ENCODE peak calls at places on chromosomes 5 and 9, in ten cellular contexts. O is sigmoid colon, L is tibial artery, C is ascending aorta, Q is PC-3, Z is ovary, D is dorsolateral prefrontal cortex, F is suprapubic skin, Y is heart left ventricle, H is cardiac muscle cell. V is an unnamed sample.

GRCh38 chr9:100595391-100596199 is 17.7 kb downstream of the CAVIN4 start:
- DNase-seq in H (peak), Z (no peak), F (no peak), D (no peak), Q (peak), L (no peak), O (no peak), C (no peak), Y (no peak), V (no peak)

GRCh38 chr5:143543358-143544255 is 140.1 kb upstream of the NR3C1 start:
- DNase-seq in Y (no peak), O (no peak), Z (no peak), Q (peak), D (no peak), F (no peak), L (no peak), C (no peak), H (peak), V (no peak)

GRCh38 chr5:180105827-180106312 is 34.3 kb upstream of the RNF130 start:
- DNase-seq in Q (no peak), H (peak), F (no peak), C (no peak), L (no peak), Z (no peak), Y (no peak), O (no peak), D (no peak), V (no peak)

GRCh38 chr9:90772381-90772780 is 29.2 kb upstream of the SYK start:
- DNase-seq in Y (no peak), F (no peak), C (no peak), H (no peak), D (no peak), O (no peak), Z (no peak), Q (no peak), L (no peak), V (no peak)

GRCh38 chr5:62779010-62779422 is 200.4 kb downstream of the LRRC70 start:
- DNase-seq in Q (peak), Y (no peak), D (no peak), H (peak), Z (no peak), L (no peak), C (no peak), F (no peak), O (no peak), V (no peak)

GRCh38 chr9:84404095-84404686 is 63.6 kb upstream of the SLC28A3 start:
- DNase-seq in Q (peak), Y (no peak), O (no peak), H (peak), F (no peak), C (no peak), Z (no peak), D (no peak), L (no peak), V (no peak)

GRCh38 chr9:106596984-106597383 is 266.0 kb upstream of the ZNF462 start:
- DNase-seq in Y (no peak), Z (no peak), D (no peak), L (no peak), C (no peak), H (no peak), O (no peak), F (no peak), Q (no peak), V (no peak)

GRCh38 chr5:114924784-114925183 is 244.9 kb downstream of the TRIM36 start:
- DNase-seq in F (no peak), C (no peak), H (no peak), L (no peak), O (no peak), Q (no peak), Z (no peak), Y (no peak), D (no peak), V (no peak)

GRCh38 chr9:34328500-34328982 is 527 bp downstream of the KIF24 start:
- DNase-seq in L (no peak), Q (peak), F (no peak), Z (no peak), C (no peak), D (no peak), Y (no peak), O (no peak), H (peak), V (no peak)

GRCh38 chr5:174535691-174536090 is 188.7 kb upstream of the MSX2 start:
- DNase-seq in D (no peak), L (no peak), F (no peak), O (no peak), Q (peak), H (no peak), Y (no peak), C (no peak), Z (no peak), V (no peak)

GRCh38 chr9:110048473-110048975 is 159.4 kb downstream of the C9orf152 start:
- DNase-seq in F (peak), Q (peak), Z (peak), Y (peak), C (peak), O (peak), L (peak), H (peak), D (peak), V (peak)

GRCh38 chr9:16030513-16031185 is 477.8 kb downstream of the CCDC171 start:
- DNase-seq in F (no peak), Z (no peak), C (no peak), O (no peak), L (no peak), Y (no peak), D (no peak), Q (peak), H (peak), V (no peak)

GRCh38 chr9:77374266-77374665 is 196.9 kb downstream of the VPS13A start:
- DNase-seq in Y (no peak), D (no peak), Q (no peak), C (no peak), F (no peak), L (no peak), O (no peak), H (peak), Z (no peak), V (no peak)

GRCh38 chr5:165495829-165496380 is 1990.5 kb downstream of the MAT2B start:
- DNase-seq in Q (no peak), F (no peak), L (no peak), Y (no peak), Z (no peak), D (no peak), C (no peak), O (no peak), H (peak), V (no peak)

GRCh38 chr5:67255881-67256280 is 59.3 kb upstream of the CD180 start:
- DNase-seq in D (no peak), H (no peak), L (no peak), Y (no peak), F (no peak), C (no peak), Z (no peak), Q (no peak), O (no peak), V (no peak)

GRCh38 chr9:99238331-99238730 is 16.2 kb downstream of the SEC61B start:
- DNase-seq in Q (no peak), F (no peak), H (no peak), D (no peak), C (no peak), Y (no peak), Z (no peak), L (no peak), O (no peak), V (no peak)

GRCh38 chr5:179375236-179375685 is 30.0 kb upstream of the ADAMTS2 start:
- DNase-seq in Q (no peak), F (no peak), H (no peak), Z (no peak), O (no peak), C (peak), L (no peak), D (no peak), Y (no peak), V (no peak)

GRCh38 chr5:72436796-72437471 is 70.3 kb downstream of the ZNF366 start:
- DNase-seq in Z (no peak), F (no peak), D (no peak), C (no peak), O (no peak), Y (no peak), Q (peak), H (peak), L (no peak), V (no peak)

GRCh38 chr5:132484386-132484715 is 6.2 kb downstream of the IRF1 start:
- DNase-seq in L (peak), H (no peak), Y (no peak), F (peak), Z (peak), Q (no peak), D (peak), O (peak), C (peak), V (no peak)

GRCh38 chr9:69295872-69296562 is 29.0 kb upstream of the ENTREP1 start:
- DNase-seq in H (no peak), D (no peak), F (no peak), Z (peak), L (no peak), O (peak), C (no peak), Q (no peak), Y (peak), V (no peak)

GRCh38 chr5:51488803-51489642 is 105.8 kb downstream of the ISL1 start:
- DNase-seq in H (no peak), Y (no peak), O (no peak), F (no peak), C (no peak), Z (no peak), Q (no peak), L (no peak), D (no peak), V (no peak)

GRCh38 chr5:10760976-10761841 is at the start of gene DAP:
- DNase-seq in L (peak), H (peak), C (peak), F (peak), Q (peak), D (peak), Z (peak), O (peak), Y (peak), V (peak)

GRCh38 chr5:11385251-11385900 is 518.9 kb downstream of the CTNND2 start:
- DNase-seq in Q (peak), O (no peak), Z (no peak), C (no peak), H (no peak), Y (no peak), D (peak), L (no peak), F (no peak), V (no peak)

GRCh38 chr5:135355182-135355581 is 43.8 kb downstream of the MACROH2A1 start:
- DNase-seq in H (peak), D (no peak), O (peak), L (no peak), C (peak), Z (no peak), Y (no peak), F (no peak), Q (no peak), V (no peak)

GRCh38 chr5:68450245-68450852 is 234.8 kb downstream of the PIK3R1 start:
- DNase-seq in H (peak), O (no peak), L (no peak), Z (no peak), Y (no peak), Q (peak), D (no peak), C (no peak), F (no peak), V (no peak)

GRCh38 chr9:81585191-81585763 is 104.1 kb downstream of the TLE1 start:
- DNase-seq in H (no peak), L (no peak), C (no peak), F (no peak), Y (no peak), O (no peak), Q (no peak), Z (no peak), D (no peak), V (no peak)

GRCh38 chr5:173804579-173804978 is 83.6 kb upstream of the CPEB4 start:
- DNase-seq in C (no peak), F (no peak), O (no peak), L (no peak), Q (no peak), Z (no peak), Y (no peak), D (no peak), H (no peak), V (no peak)

GRCh38 chr5:157540707-157541451 is 34.7 kb downstream of the ADAM19 start:
- DNase-seq in Y (peak), H (peak), O (peak), L (peak), Z (peak), D (no peak), C (peak), F (no peak), Q (no peak), V (peak)

GRCh38 chr5:150593996-150594395 is 46.5 kb upstream of the SYNPO start:
- DNase-seq in Y (no peak), Q (no peak), D (no peak), O (no peak), H (no peak), Z (no peak), C (peak), F (no peak), L (no peak), V (no peak)

GRCh38 chr9:131407717-131408195 is 13.9 kb downstream of the PRRC2B start:
- DNase-seq in H (peak), C (no peak), Q (no peak), F (no peak), L (peak), Y (peak), O (peak), D (peak), Z (no peak), V (peak)

GRCh38 chr5:180315762-180316212 is 23.9 kb upstream of the MAPK9 start:
- DNase-seq in O (no peak), H (peak), Q (peak), Z (peak), D (no peak), F (no peak), C (peak), Y (peak), L (peak), V (peak)

GRCh38 chr9:137697193-137697592 is 78.4 kb downstream of the EHMT1 start:
- DNase-seq in F (no peak), Q (no peak), Y (no peak), O (no peak), L (no peak), C (no peak), H (no peak), D (no peak), Z (no peak), V (no peak)

GRCh38 chr9:107222020-107222522 is 61.0 kb upstream of the RAD23B start:
- DNase-seq in F (no peak), H (peak), Y (no peak), Z (no peak), O (no peak), L (no peak), Q (no peak), D (no peak), C (no peak), V (no peak)

GRCh38 chr5:72667708-72668107 is 148.8 kb upstream of the TNPO1 start:
- DNase-seq in Y (no peak), O (no peak), Z (no peak), H (no peak), F (no peak), D (no peak), C (no peak), L (no peak), Q (no peak), V (no peak)

GRCh38 chr5:2021484-2022176 is 138.9 kb upstream of the IRX4 start:
- DNase-seq in L (no peak), H (no peak), F (no peak), Z (no peak), Y (no peak), O (no peak), Q (no peak), D (no peak), C (no peak), V (no peak)

GRCh38 chr9:117074782-117075510 is 339.9 kb downstream of the ASTN2 start:
- DNase-seq in Q (no peak), Y (no peak), H (no peak), Z (no peak), C (no peak), O (no peak), L (no peak), D (no peak), F (no peak), V (no peak)

GRCh38 chr9:117073539-117074336 is 341.1 kb downstream of the ASTN2 start:
- DNase-seq in H (peak), F (no peak), Q (peak), D (peak), C (no peak), O (no peak), Z (no peak), L (no peak), Y (no peak), V (no peak)

GRCh38 chr9:117075636-117076035 is 339.2 kb downstream of the ASTN2 start:
- DNase-seq in F (no peak), Z (no peak), D (no peak), O (no peak), H (no peak), Q (no peak), Y (no peak), C (no peak), L (no peak), V (no peak)

GRCh38 chr9:117074337-117074662 is 340.6 kb downstream of the ASTN2 start:
- DNase-seq in Y (no peak), O (no peak), C (no peak), D (no peak), Z (no peak), L (no peak), F (no peak), H (no peak), Q (no peak), V (no peak)

DNA sequence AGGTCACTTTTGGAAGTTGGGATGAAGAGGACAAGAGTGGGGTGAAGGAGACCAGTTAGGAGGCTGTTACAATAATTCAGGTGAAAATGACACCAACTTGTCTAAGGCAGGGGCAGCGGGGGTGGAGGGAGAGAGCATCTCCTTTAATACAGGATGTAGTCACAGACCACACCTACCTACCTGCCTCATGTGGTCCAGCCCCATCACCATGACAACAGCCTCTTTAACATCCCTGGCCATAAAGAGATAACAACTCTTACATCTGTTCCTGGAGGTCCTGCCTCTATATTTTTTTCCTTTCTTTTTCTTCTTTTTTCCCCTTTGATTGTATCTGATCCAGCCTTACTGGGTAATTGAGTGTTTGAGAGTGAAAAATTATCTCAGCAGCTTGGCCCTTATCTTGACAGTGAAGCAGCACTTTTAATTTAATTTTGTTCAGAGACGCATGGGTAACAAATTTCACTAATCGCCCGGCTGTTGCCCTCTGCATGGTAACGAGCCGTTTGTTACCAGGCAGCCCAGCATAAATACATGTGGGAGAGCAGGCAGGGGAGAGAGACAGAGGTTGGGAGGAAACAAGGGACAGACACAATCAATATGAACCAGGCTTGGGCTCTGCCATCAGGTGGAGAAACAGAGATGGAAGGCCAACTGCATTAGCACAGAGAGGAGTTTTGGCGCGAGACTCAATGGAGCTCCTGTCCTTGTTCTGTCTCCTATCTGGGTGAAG is 338.1 kb downstream of the ASTN2 start:
- DNase-seq in D (no peak), Y (no peak), Z (no peak), L (no peak), Q (no peak), H (no peak), F (no peak), O (no peak), C (no peak), V (no peak)
- H3K27ac ChIP-seq in D (no peak), Y (no peak), Z (no peak), L (no peak), Q (no peak), H (no peak), F (no peak), O (no peak), C (no peak), V (no peak)

GRCh38 chr5:107373511-107374263 is 297.1 kb downstream of the EFNA5 start:
- DNase-seq in D (no peak), Y (no peak), F (no peak), O (no peak), C (no peak), H (no peak), Q (no peak), Z (no peak), L (no peak), V (no peak)
- H3K4me3 ChIP-seq in D (no peak), Y (no peak), F (no peak), O (no peak), C (no peak), H (no peak), Q (no peak), Z (no peak), L (no peak), V (no peak)

DNA sequence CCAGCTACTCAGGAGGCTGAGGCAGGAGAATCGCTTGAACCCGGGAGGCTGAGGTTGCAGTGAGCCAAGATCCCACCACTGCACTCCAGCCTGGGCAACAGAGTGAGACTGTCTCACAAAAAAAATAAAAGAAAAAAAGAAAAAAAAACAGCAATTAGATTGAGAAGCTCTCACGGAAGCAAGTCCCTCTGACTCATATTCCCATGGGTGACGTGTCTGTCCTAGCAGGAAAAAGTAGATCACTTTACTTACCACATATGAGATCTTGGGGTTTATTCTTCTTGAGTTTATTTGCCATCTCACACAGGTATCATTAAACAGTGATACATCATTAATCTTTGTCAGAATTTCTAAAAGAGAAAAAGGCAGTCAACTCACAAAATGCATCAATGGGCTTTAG is 62.6 kb downstream of the SUSD1 start:
- DNase-seq in D (no peak), H (peak), Z (no peak), Q (peak), F (no peak), Y (no peak), O (no peak), L (no peak), C (no peak), V (no peak)
- H3K27ac ChIP-seq in D (no peak), H (no peak), Z (no peak), Q (peak), F (no peak), Y (no peak), O (no peak), L (no peak), C (no peak), V (no peak)

DNA sequence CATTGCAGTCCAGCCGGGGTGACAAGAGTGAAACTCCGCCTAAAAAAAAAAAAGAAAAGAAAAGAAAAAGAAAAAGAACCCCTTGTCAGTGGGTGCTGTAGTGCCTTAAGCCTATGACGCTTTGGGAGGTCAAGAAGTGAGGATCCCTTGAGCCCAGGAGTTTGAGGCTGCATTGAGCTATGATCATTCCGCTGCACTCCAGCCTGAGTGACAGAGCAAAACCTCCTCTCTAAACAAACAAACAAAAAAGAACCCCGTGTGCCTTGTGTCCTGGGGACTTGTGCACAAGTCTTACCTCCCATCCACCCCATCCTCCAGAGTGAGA is 33.5 kb upstream of the STXBP1 start:
- DNase-seq in O (no peak), L (no peak), F (no peak), C (no peak), Y (no peak), Z (no peak), Q (no peak), D (no peak), H (no peak), V (no peak)
- H3K4me3 ChIP-seq in O (peak), L (peak), F (peak), C (peak), Y (no peak), Z (no peak), Q (no peak), D (no peak), H (no peak), V (no peak)

DNA sequence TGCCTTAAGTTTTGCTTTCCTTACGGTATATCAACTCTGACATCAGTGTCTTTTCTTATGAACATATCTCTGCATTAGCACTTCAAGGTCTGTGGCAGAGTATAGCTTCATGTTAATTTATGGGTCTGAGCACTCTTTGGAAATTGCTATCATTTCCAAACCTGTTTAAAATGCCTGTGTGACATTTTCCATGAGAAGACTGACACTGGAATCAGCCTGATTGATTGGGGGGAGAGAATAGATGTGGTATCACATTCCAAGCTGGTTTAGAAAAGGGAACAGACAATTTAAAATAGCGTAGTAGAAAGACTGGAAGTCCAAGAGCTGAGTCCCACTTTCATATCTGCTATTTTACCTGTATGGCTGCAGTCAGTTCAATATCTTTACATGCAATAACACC is 272.1 kb upstream of the CDH10 start:
- DNase-seq in L (no peak), H (no peak), Q (no peak), O (no peak), Y (no peak), C (no peak), Z (no peak), D (no peak), F (no peak), V (no peak)
- H3K27ac ChIP-seq in L (no peak), H (no peak), Q (no peak), O (no peak), Y (no peak), C (no peak), Z (no peak), D (no peak), F (no peak), V (no peak)

GRCh38 chr5:14444988-14445387 is 136.6 kb upstream of the OTULINL start:
- DNase-seq in Q (peak), O (no peak), F (no peak), Y (peak), H (no peak), L (no peak), C (no peak), D (no peak), Z (no peak), V (no peak)
- H3K4me3 ChIP-seq in Q (no peak), O (no peak), F (no peak), Y (no peak), H (no peak), L (no peak), C (no peak), D (peak), Z (no peak), V (no peak)

GRCh38 chr5:146633273-146633672 is 117.3 kb upstream of the GPR151 start:
- DNase-seq in F (no peak), H (no peak), Z (no peak), L (no peak), D (no peak), Y (no peak), C (no peak), Q (no peak), O (no peak), V (no peak)
- H3K27ac ChIP-seq in F (no peak), H (no peak), Z (no peak), L (no peak), D (no peak), Y (no peak), C (no peak), Q (no peak), O (no peak), V (no peak)

V was measured in lung.